ENCODE peak calls at places on chromosomes 3 and 15, in six cellular contexts. Q is activated naive CD4-positive, alpha-beta T cell treated with Interleukin-2 at 50 U/mL for 16 hours; K is T-helper 17 cell; Y is omental fat pad; A is RKO; Z is aorta. C is an unnamed sample.

GRCh38 chr3:57910988-57911387 is 97.2 kb upstream of the FLNB start:
- DNase-seq in A (peak), Q (peak), Z (no peak), Y (no peak), K (no peak), C (peak)

GRCh38 chr3:15538345-15538744 is 16.8 kb upstream of the COLQ start:
- DNase-seq in K (no peak), A (no peak), Y (no peak), Q (no peak), Z (no peak), C (no peak)

GRCh38 chr15:56586206-56586605 is 121.3 kb upstream of the MNS1 start:
- DNase-seq in A (no peak), Z (no peak), K (no peak), Y (no peak), Q (no peak), C (no peak)

GRCh38 chr15:44319385-44319784 is 30.9 kb downstream of the GOLM2 start:
- DNase-seq in Q (no peak), A (no peak), K (no peak), Y (no peak), Z (no peak), C (no peak)

GRCh38 chr3:155327430-155327829 is 33.9 kb upstream of the STRIT1 start:
- DNase-seq in A (no peak), Z (no peak), K (no peak), Q (no peak), Y (no peak), C (no peak)

GRCh38 chr15:57541805-57542504 is 49.7 kb upstream of the MYZAP start:
- DNase-seq in Z (peak), A (peak), Y (peak), Q (peak), K (no peak), C (peak)

GRCh38 chr3:98359993-98360675 is 6.5 kb downstream of the OR5K4 start:
- DNase-seq in Y (no peak), Q (peak), A (peak), K (no peak), Z (no peak), C (no peak)

GRCh38 chr3:190385835-190386688 is 1.9 kb upstream of the CLDN16 start:
- DNase-seq in K (no peak), Q (no peak), Y (no peak), Z (no peak), A (peak), C (peak)

GRCh38 chr15:41495736-41496599 is 2.3 kb downstream of the ITPKA start:
- DNase-seq in Y (no peak), K (no peak), A (no peak), Z (no peak), Q (no peak), C (no peak)

GRCh38 chr15:99442268-99442897 is 123.4 kb upstream of the MEF2A start:
- DNase-seq in Z (peak), Q (peak), Y (peak), K (no peak), A (no peak), C (peak)

GRCh38 chr3:136994772-136995516 is 37.2 kb downstream of the IL20RB start:
- DNase-seq in K (no peak), Q (no peak), Y (peak), Z (peak), A (no peak), C (peak)

GRCh38 chr3:170689218-170689874 is 103.5 kb upstream of the SLC7A14 start:
- DNase-seq in Y (no peak), Q (no peak), A (no peak), K (no peak), Z (peak), C (peak)

GRCh38 chr3:74546426-74546825 is 68.0 kb downstream of the CNTN3 start:
- DNase-seq in Z (no peak), Y (no peak), A (no peak), K (no peak), Q (no peak), C (no peak)

GRCh38 chr3:65729973-65730372 is 308.7 kb downstream of the MAGI1 start:
- DNase-seq in Z (no peak), K (no peak), A (no peak), Q (no peak), Y (no peak), C (no peak)

GRCh38 chr3:10744098-10744465 is 71.9 kb upstream of the SLC6A11 start:
- DNase-seq in Q (no peak), K (no peak), Z (no peak), A (peak), Y (no peak), C (no peak)

GRCh38 chr3:122111974-122112373 is 56.8 kb downstream of the CD86 start:
- DNase-seq in K (no peak), A (no peak), Z (no peak), Y (no peak), Q (no peak), C (no peak)

GRCh38 chr3:129123314-129124060 is 1.9 kb upstream of the RAB43 start:
- DNase-seq in Q (peak), K (no peak), A (no peak), Y (no peak), Z (no peak), C (no peak)

GRCh38 chr3:134145183-134145582 is 105.5 kb downstream of the RYK start:
- DNase-seq in A (no peak), Z (no peak), K (no peak), Y (no peak), Q (no peak), C (no peak)

GRCh38 chr3:53073553-53074365 is 27.9 kb upstream of the SFMBT1 start:
- DNase-seq in A (peak), K (no peak), Q (no peak), Y (no peak), Z (peak), C (no peak)

GRCh38 chr15:86163771-86164170 is 84.1 kb downstream of the AGBL1 start:
- DNase-seq in A (no peak), Q (no peak), Y (no peak), Z (no peak), K (no peak), C (peak)

GRCh38 chr3:130820976-130821375 is 72.9 kb upstream of the ATP2C1 start:
- DNase-seq in Y (no peak), K (no peak), A (peak), Z (no peak), Q (no peak), C (peak)

GRCh38 chr15:34876640-34877039 is 81.3 kb upstream of the ACTC1 start:
- DNase-seq in Y (no peak), Q (no peak), A (no peak), Z (no peak), K (no peak), C (no peak)

GRCh38 chr3:188595890-188596376 is 442.0 kb downstream of the LPP start:
- DNase-seq in K (no peak), Y (no peak), Z (no peak), A (no peak), Q (no peak), C (no peak)

C was measured in adrenal gland.